ENCODE peak calls at places on chromosomes 12 and 14, in four cellular contexts. R is A673, K is cardiac fibroblast, B is GM12865. G is an unnamed sample.

GRCh38 chr14:68669644-68670343 is 123.1 kb downstream of the ZFP36L1 start:
- DNase-seq in R (no peak), B (no peak), K (no peak), G (no peak)

GRCh38 chr14:74356892-74357575 is 8.8 kb downstream of the VRTN start:
- DNase-seq in R (no peak), K (no peak), B (no peak), G (no peak)

GRCh38 chr12:57966536-57966935 is 25.2 kb downstream of the ATP23 start:
- DNase-seq in R (no peak), K (no peak), B (no peak), G (no peak)

GRCh38 chr12:18932715-18933114 is 194.8 kb downstream of the CAPZA3 start:
- DNase-seq in B (no peak), K (peak), R (no peak), G (no peak)

GRCh38 chr12:116662612-116663144 is 75.2 kb downstream of the SPRING1 start:
- DNase-seq in K (no peak), R (no peak), B (no peak), G (no peak)

GRCh38 chr12:57210926-57211700 is 5.5 kb upstream of the NXPH4 start:
- DNase-seq in R (no peak), B (no peak), K (no peak), G (no peak)

GRCh38 chr12:123141615-123142517 is 9.0 kb downstream of the PITPNM2 start:
- DNase-seq in R (no peak), K (peak), B (no peak), G (peak)

GRCh38 chr14:65002586-65003210 is 16.0 kb downstream of the FNTB start:
- DNase-seq in R (no peak), B (no peak), K (peak), G (peak)

GRCh38 chr14:98900236-98900635 is 371.8 kb downstream of the BCL11B start:
- DNase-seq in R (no peak), B (no peak), K (no peak), G (no peak)

GRCh38 chr14:49892301-49892635 is 614 bp upstream of the ARF6 start:
- DNase-seq in R (peak), K (peak), B (peak), G (peak)

GRCh38 chr12:118311666-118312065 is 61.0 kb downstream of the TAOK3 start:
- DNase-seq in K (no peak), R (peak), B (no peak), G (no peak)

GRCh38 chr14:86057018-86057667 is 527.2 kb downstream of the FLRT2 start:
- DNase-seq in B (peak), K (peak), R (peak), G (peak)

GRCh38 chr12:85279449-85280137 is 427 bp upstream of the ALX1 start:
- DNase-seq in R (no peak), B (no peak), K (no peak), G (no peak)

GRCh38 chr12:85280138-85280983 is at the start of gene ALX1:
- DNase-seq in B (no peak), K (peak), R (peak), G (peak)

GRCh38 chr12:85275359-85275758 is 4.7 kb upstream of the ALX1 start:
- DNase-seq in B (no peak), R (peak), K (no peak), G (no peak)

GRCh38 chr12:85278598-85279448 is 1.2 kb upstream of the ALX1 start:
- DNase-seq in R (no peak), B (no peak), K (no peak), G (no peak)

GRCh38 chr12:85277900-85278597 is 2.0 kb upstream of the ALX1 start:
- DNase-seq in R (no peak), B (no peak), K (no peak), G (no peak)
- H3K4me3 ChIP-seq in R (no peak), B (no peak), K (no peak), G (no peak)

GRCh38 chr12:97148941-97149559 is 242.0 kb downstream of the NEDD1 start:
- DNase-seq in B (peak), R (peak), K (peak), G (peak)
- TF ChIP-seq CTCF in B (peak), R (peak), K (peak), G (peak)

GRCh38 chr14:105490318-105490571 is 801 bp upstream of the TEDC1 start:
- DNase-seq in K (no peak), B (no peak), R (no peak), G (no peak)
- H3K4me3 ChIP-seq in K (peak), B (peak), R (peak), G (peak)

GRCh38 chr12:8680533-8680932 is 17.3 kb upstream of the RIMKLB start:
- DNase-seq in B (no peak), K (no peak), R (peak), G (no peak)
- TF ChIP-seq CTCF in B (no peak), K (no peak), R (peak), G (no peak)

GRCh38 chr14:20198991-20199390 is 8.3 kb downstream of the OR11G2 start:
- DNase-seq in B (no peak), R (no peak), K (no peak), G (no peak)
- H3K4me3 ChIP-seq in B (no peak), R (no peak), K (no peak), G (no peak)